ENCODE peak calls at places on chromosomes 1 and 21, in ten cellular contexts. H is lower lobe of right lung, T is fibroblast of mammary gland, D is tibial nerve, V is OCI-LY7, A is choroid plexus epithelial cell, F is spleen, G is HL-60, W is GM23338, Z is ascending aorta. R is an unnamed sample.

GRCh38 chr1:242522304-242522945 is 2.1 kb downstream of the PLD5 start:
- DNase-seq in V (no peak), F (no peak), G (no peak), Z (no peak), H (no peak), W (no peak), T (peak; percentile 48), A (no peak), D (no peak), R (no peak)

GRCh38 chr1:4759671-4760070 is 105.3 kb downstream of the AJAP1 start:
- DNase-seq in H (no peak), W (no peak), T (no peak), F (no peak), V (no peak), A (no peak), Z (no peak), G (no peak), D (no peak), R (no peak)

GRCh38 chr1:183227963-183228649 is 42.0 kb downstream of the LAMC2 start:
- DNase-seq in D (no peak), T (peak; percentile 59), H (no peak), G (peak; percentile 60), Z (peak; percentile 65), A (peak; percentile 75), F (no peak), W (peak; percentile 89), V (peak; percentile 52), R (peak; percentile 65)

GRCh38 chr1:173920868-173921267 is 3.7 kb upstream of the SERPINC1 start:
- DNase-seq in T (no peak), D (no peak), V (no peak), G (no peak), A (no peak), H (no peak), W (no peak), Z (no peak), F (no peak), R (no peak)

GRCh38 chr1:1308756-1309524 is 543 bp downstream of the PUSL1 start:
- DNase-seq in D (no peak), V (peak; percentile 47), H (peak; percentile 66), T (no peak), Z (no peak), F (no peak), W (peak; percentile 63), G (peak; percentile 58), A (no peak), R (peak; percentile 84)

GRCh38 chr1:245398180-245398579 is 243.4 kb downstream of the KIF26B start:
- DNase-seq in H (no peak), T (no peak), D (no peak), W (no peak), A (no peak), G (no peak), V (no peak), Z (no peak), F (no peak), R (no peak)

GRCh38 chr1:220040028-220040596 is 6.2 kb downstream of the EPRS1 start:
- DNase-seq in V (no peak), Z (no peak), W (no peak), D (no peak), G (no peak), A (no peak), T (no peak), H (no peak), F (no peak), R (no peak)

GRCh38 chr1:229819091-229819490 is 193.0 kb downstream of the URB2 start:
- DNase-seq in T (peak; percentile 2), A (peak; percentile 3), G (no peak), H (no peak), W (no peak), Z (no peak), D (no peak), F (no peak), V (no peak), R (no peak)

GRCh38 chr1:170734412-170735175 is 70.7 kb downstream of the PRRX1 start:
- DNase-seq in W (no peak), A (peak; percentile 46), G (no peak), F (no peak), V (no peak), Z (no peak), D (no peak), H (no peak), T (peak; percentile 44), R (no peak)

GRCh38 chr1:63198921-63199530 is 123.3 kb upstream of the FOXD3 start:
- DNase-seq in F (no peak), V (no peak), D (no peak), T (no peak), A (no peak), Z (no peak), H (no peak), G (no peak), W (peak; percentile 76), R (no peak)

GRCh38 chr1:178352790-178353416 is 143.9 kb downstream of the CLEC20A start:
- DNase-seq in T (no peak), H (no peak), G (no peak), V (no peak), A (no peak), F (no peak), D (no peak), W (no peak), Z (no peak), R (no peak)

GRCh38 chr1:204975021-204975420 is 68.0 kb upstream of the CNTN2 start:
- DNase-seq in F (no peak), T (no peak), Z (no peak), D (no peak), A (no peak), W (no peak), H (no peak), G (no peak), V (no peak), R (no peak)

GRCh38 chr1:172278478-172278877 is 142.0 kb upstream of the C1orf105 start:
- DNase-seq in D (no peak), T (peak; percentile 84), F (no peak), W (peak; percentile 36), Z (no peak), A (peak; percentile 93), G (no peak), H (no peak), V (no peak), R (peak; percentile 10)

GRCh38 chr1:199742547-199742946 is 285.0 kb upstream of the NR5A2 start:
- DNase-seq in G (no peak), F (no peak), Z (no peak), H (no peak), W (no peak), A (peak; percentile 92), D (no peak), T (peak; percentile 94), V (no peak), R (no peak)

GRCh38 chr1:114488739-114489138 is 22.3 kb downstream of the TRIM33 start:
- DNase-seq in V (no peak), T (no peak), H (no peak), G (no peak), F (no peak), D (no peak), Z (no peak), W (no peak), A (no peak), R (no peak)

GRCh38 chr1:33010946-33011731 is 25.5 kb downstream of the AK2 start:
- DNase-seq in D (no peak), G (no peak), F (no peak), V (no peak), H (no peak), Z (peak; percentile 68), A (peak; percentile 47), T (peak; percentile 74), W (no peak), R (no peak)

GRCh38 chr1:109370712-109371270 is 26.9 kb downstream of the SORT1 start:
- DNase-seq in D (no peak), W (peak; percentile 22), A (peak; percentile 97), F (no peak), T (peak; percentile 89), G (peak; percentile 29), V (no peak), Z (peak; percentile 69), H (no peak), R (no peak)

GRCh38 chr1:39270368-39270767 is 65.9 kb downstream of the MACF1 start:
- DNase-seq in Z (no peak), T (no peak), V (no peak), A (no peak), F (no peak), G (no peak), H (no peak), D (no peak), W (no peak), R (no peak)
- H3K4me3 ChIP-seq in Z (no peak overlapping the region), T (no peak overlapping the region), V (peak overlapping the region; percentile 40), A (peak overlapping the region; percentile 15), F (peak overlapping the region; percentile 47), G (no peak overlapping the region), H (no peak overlapping the region), D (no peak overlapping the region), W (no peak overlapping the region), R (no peak overlapping the region)

GRCh38 chr1:210241121-210241520 is 8.5 kb downstream of the SERTAD4 start:
- DNase-seq in A (no peak), Z (no peak), V (no peak), H (no peak), T (no peak), G (no peak), W (no peak), F (no peak), D (no peak), R (no peak)
- H3K4me3 ChIP-seq in A (no peak overlapping the region), Z (no peak overlapping the region), V (no peak overlapping the region), H (no peak overlapping the region), T (no peak overlapping the region), G (no peak overlapping the region), W (no peak overlapping the region), F (no peak overlapping the region), D (no peak overlapping the region), R (no peak overlapping the region)

GRCh38 chr21:37367301-37367757 is 756 bp downstream of the DYRK1A start:
- DNase-seq in V (peak; percentile 55), D (no peak), G (no peak), H (no peak), T (no peak), A (peak; percentile 18), W (no peak), F (peak; percentile 89), Z (no peak), R (no peak)
- H3K4me3 ChIP-seq in V (peak overlapping the region; percentile 86), D (peak overlapping the region; percentile 79), G (peak overlapping the region; percentile 63), H (peak overlapping the region; percentile 88), T (peak overlapping the region; percentile 81), A (peak overlapping the region; percentile 93), W (peak overlapping the region; percentile 85), F (peak overlapping the region; percentile 88), Z (peak overlapping the region; percentile 97), R (peak overlapping the region; percentile 92)

DNA sequence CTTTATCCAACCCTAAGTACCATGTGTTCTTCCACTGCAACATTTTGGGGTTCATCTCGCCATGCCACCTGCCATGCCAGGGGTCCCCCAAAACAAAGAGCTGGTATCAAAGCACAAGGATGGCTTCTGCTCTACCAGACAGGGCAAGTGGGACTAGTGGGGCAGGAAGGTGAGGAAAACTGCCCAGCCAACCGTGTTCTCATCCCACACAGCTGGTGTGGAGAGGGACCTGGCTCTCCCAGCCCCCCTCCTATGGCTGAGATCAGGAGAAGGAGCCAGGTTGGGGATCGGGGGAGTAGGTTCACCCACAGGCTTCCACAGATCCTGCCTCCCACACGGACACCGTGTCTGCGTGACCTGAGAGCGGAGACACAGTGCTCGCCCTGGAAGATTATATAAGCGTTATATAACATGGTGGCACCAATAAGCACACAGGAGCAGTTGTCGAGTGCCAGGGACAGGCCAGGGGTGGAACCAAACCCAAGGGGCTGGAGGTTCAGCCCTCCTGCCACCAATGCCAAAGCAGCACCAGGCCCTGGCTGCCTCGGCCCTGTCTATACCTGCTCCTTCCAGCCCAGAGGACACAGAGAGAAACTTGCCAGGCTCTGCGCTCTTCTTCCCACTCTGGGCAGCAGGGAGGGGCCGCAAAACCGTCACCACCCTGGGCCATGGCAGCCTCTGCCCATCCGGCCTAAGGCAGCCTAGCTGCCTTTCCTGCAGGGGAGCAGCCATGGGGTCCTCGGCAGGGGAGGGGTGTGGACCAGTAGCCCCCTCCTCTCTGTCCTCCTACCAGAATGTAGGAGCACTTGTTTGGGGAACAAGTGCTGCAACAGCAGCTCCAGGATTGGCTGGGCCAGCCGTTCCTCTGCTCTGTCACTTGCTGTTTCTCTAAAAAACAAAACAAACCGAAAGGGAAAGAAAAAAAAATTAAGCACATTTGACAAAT is 43.5 kb downstream of the CD34 start:
- DNase-seq in T (no peak), F (peak; percentile 90), H (peak; percentile 74), W (no peak), Z (peak; percentile 68), D (no peak), A (no peak), G (no peak), V (no peak), R (peak; percentile 42)
- H3K4me3 ChIP-seq in T (peak overlapping the region; percentile 68), F (peak overlapping the region; percentile 97), H (peak overlapping the region; percentile 88), W (peak overlapping the region; percentile 68), Z (peak overlapping the region; percentile 86), D (peak overlapping the region; percentile 78), A (peak overlapping the region; percentile 77), G (peak overlapping the region; percentile 82), V (peak overlapping the region; percentile 85), R (no peak overlapping the region)

R was measured in H7.